ENCODE peak calls at places on chromosomes 12 and 14, in ten cellular contexts. U is epithelial cell of esophagus; T is upper lobe of right lung; F is fibroblast of mammary gland; M is cerebellum; G is stimulated activated CD8-positive, alpha-beta memory T cell treated with anti-CD3 and anti-CD28 coated beads, Interleukin-7, amount 100 ng/mL, for 1 hour; L is stromal cell of bone marrow; W is AG09309; O is Daoy; N is D341Med. C is an unnamed sample.
A peak's percentile ranks its signal among the peaks of the same experiment; 100 is the strongest.

GRCh38 chr12:913919-914718 is 35.4 kb downstream of the RAD52 start:
- DNase-seq in U (peak; percentile 98), T (no peak), F (peak; percentile 87), M (no peak), G (no peak), L (peak; percentile 3), W (peak; percentile 5), O (peak; percentile 70), N (no peak), C (peak; percentile 73)

GRCh38 chr14:100734031-100734990 is 7.6 kb downstream of the DLK1 start:
- DNase-seq in U (no peak), T (peak; percentile 59), F (no peak), M (no peak), G (no peak), L (no peak), W (no peak), O (no peak), N (no peak), C (no peak)

GRCh38 chr12:75760481-75761324 is 249.3 kb upstream of the KRR1 start:
- DNase-seq in U (no peak), T (no peak), F (no peak), M (no peak), G (no peak), L (no peak), W (no peak), O (no peak), N (no peak), C (no peak)

GRCh38 chr14:93716410-93717221 is 71.7 kb downstream of the PRIMA1 start:
- DNase-seq in U (no peak), T (no peak), F (no peak), M (no peak), G (no peak), L (no peak), W (no peak), O (no peak), N (peak; percentile 27), C (no peak)

GRCh38 chr14:75831455-75831854 is 150.3 kb downstream of the TGFB3 start:
- DNase-seq in U (peak; percentile 86), T (peak; percentile 86), F (peak; percentile 95), M (no peak), G (no peak), L (peak; percentile 32), W (no peak), O (peak; percentile 88), N (no peak), C (peak; percentile 84)

GRCh38 chr12:132354211-132354981 is 25.0 kb upstream of the GALNT9 start:
- DNase-seq in U (no peak), T (peak; percentile 55), F (no peak), M (no peak), G (no peak), L (no peak), W (no peak), O (no peak), N (no peak), C (no peak)

GRCh38 chr14:45728448-45729225 is 475.6 kb upstream of the MIS18BP1 start:
- DNase-seq in U (no peak), T (no peak), F (no peak), M (no peak), G (no peak), L (no peak), W (no peak), O (no peak), N (no peak), C (no peak)

GRCh38 chr12:124832856-124833255 is 30.8 kb downstream of the SCARB1 start:
- DNase-seq in U (no peak), T (no peak), F (no peak), M (no peak), G (no peak), L (no peak), W (no peak), O (no peak), N (no peak), C (no peak)

GRCh38 chr14:34035177-34035933 is 84.5 kb upstream of the EGLN3 start:
- DNase-seq in U (peak; percentile 96), T (no peak), F (no peak), M (no peak), G (no peak), L (no peak), W (no peak), O (peak; percentile 13), N (no peak), C (no peak)

GRCh38 chr14:73878436-73878835 is 8.2 kb upstream of the ZNF410 start:
- DNase-seq in U (no peak), T (no peak), F (peak; percentile 65), M (no peak), G (no peak), L (no peak), W (no peak), O (peak; percentile 60), N (no peak), C (peak; percentile 59)

GRCh38 chr12:53700567-53700966 is 24.7 kb upstream of the ATP5MC2 start:
- DNase-seq in U (no peak), T (no peak), F (no peak), M (peak; percentile 52), G (no peak), L (no peak), W (no peak), O (no peak), N (no peak), C (no peak)

GRCh38 chr12:100716658-100716948 is 78.0 kb upstream of the ANO4 start:
- DNase-seq in U (peak; percentile 13), T (no peak), F (no peak), M (no peak), G (no peak), L (no peak), W (no peak), O (no peak), N (no peak), C (no peak)

GRCh38 chr12:77062846-77063461 is 2.4 kb downstream of the E2F7 start:
- DNase-seq in U (peak; percentile 90), T (no peak), F (no peak), M (no peak), G (no peak), L (no peak), W (no peak), O (peak; percentile 95), N (no peak), C (peak; percentile 67)

GRCh38 chr12:90987101-90987500 is 17.7 kb downstream of the EPYC start:
- DNase-seq in U (no peak), T (no peak), F (no peak), M (no peak), G (no peak), L (no peak), W (no peak), O (no peak), N (no peak), C (peak; percentile 71)

GRCh38 chr14:59275668-59276067 is 87.2 kb downstream of the DAAM1 start:
- DNase-seq in U (peak; percentile 90), T (no peak), F (peak; percentile 94), M (no peak), G (no peak), L (peak; percentile 76), W (no peak), O (peak; percentile 74), N (no peak), C (peak; percentile 89)

GRCh38 chr12:116708826-116709756 is 28.8 kb downstream of the SPRING1 start:
- DNase-seq in U (peak; percentile 54), T (no peak), F (peak; percentile 56), M (peak; percentile 86), G (no peak), L (peak; percentile 51), W (peak; percentile 20), O (peak; percentile 61), N (peak; percentile 85), C (peak; percentile 75)

GRCh38 chr14:75861161-75861621 is 120.6 kb downstream of the TGFB3 start:
- DNase-seq in U (peak; percentile 70), T (no peak), F (peak; percentile 96), M (peak; percentile 10), G (no peak), L (no peak), W (peak; percentile 65), O (peak; percentile 45), N (no peak), C (peak; percentile 74)

GRCh38 chr12:46887870-46888269 is 62.1 kb upstream of the SLC38A4 start:
- DNase-seq in U (no peak), T (no peak), F (no peak), M (no peak), G (no peak), L (no peak), W (no peak), O (no peak), N (no peak), C (peak; percentile 27)

GRCh38 chr14:72615511-72616121 is 278.3 kb downstream of the DPF3 start:
- DNase-seq in U (peak; percentile 89), T (no peak), F (peak; percentile 48), M (peak; percentile 40), G (no peak), L (no peak), W (no peak), O (peak; percentile 83), N (no peak), C (peak; percentile 74)

GRCh38 chr14:75577724-75578098 is 709 bp upstream of the FLVCR2 start:
- DNase-seq in U (peak; percentile 85), T (peak; percentile 92), F (peak; percentile 87), M (peak; percentile 74), G (peak; percentile 40), L (peak; percentile 74), W (peak; percentile 27), O (peak; percentile 87), N (peak; percentile 89), C (peak; percentile 81)

GRCh38 chr12:53268637-53269562 is 801 bp downstream of the ESPL1 start:
- DNase-seq in U (peak; percentile 20), T (no peak), F (peak; percentile 10), M (no peak), G (no peak), L (no peak), W (no peak), O (no peak), N (no peak), C (peak; percentile 43)

GRCh38 chr12:65999564-66000280 is 130.8 kb downstream of the LLPH start:
- DNase-seq in U (peak; percentile 80), T (no peak), F (no peak), M (no peak), G (no peak), L (no peak), W (no peak), O (peak; percentile 77), N (no peak), C (peak; percentile 76)

C was measured in EH.